ENCODE peak calls at places on chromosomes 16 and 17, in eight cellular contexts. P, R, A, Z, H, Y, F and U are unnamed samples.

GRCh38 chr16:28522792-28523191 is 16.0 kb downstream of the NUPR1 start:
- DNase-seq in P (no peak), R (no peak), A (no peak), Z (no peak), H (no peak), Y (no peak), F (no peak), U (no peak)

GRCh38 chr16:82456683-82457082 is 170.1 kb upstream of the CDH13 start:
- DNase-seq in P (peak), R (peak), A (peak), Z (no peak), H (peak), Y (peak), F (peak), U (peak)

GRCh38 chr16:87499189-87499486 is 6.3 kb upstream of the ZCCHC14 start:
- DNase-seq in P (no peak), R (no peak), A (no peak), Z (no peak), H (peak), Y (no peak), F (no peak), U (no peak)

GRCh38 chr16:85570213-85570734 is 42.8 kb upstream of the GSE1 start:
- DNase-seq in P (peak), R (no peak), A (no peak), Z (no peak), H (no peak), Y (no peak), F (no peak), U (no peak)

GRCh38 chr17:83061586-83061985 is 17.8 kb upstream of the METRNL start:
- DNase-seq in P (peak), R (no peak), A (no peak), Z (no peak), H (no peak), Y (no peak), F (no peak), U (no peak)

GRCh38 chr16:3938843-3939624 is 58.5 kb upstream of the CREBBP start:
- DNase-seq in P (peak), R (peak), A (peak), Z (peak), H (peak), Y (peak), F (peak), U (peak)

GRCh38 chr17:40331743-40332641 is 23.0 kb downstream of the RARA start:
- DNase-seq in P (peak), R (no peak), A (no peak), Z (no peak), H (peak), Y (no peak), F (peak), U (no peak)

GRCh38 chr16:16075463-16076399 is 126.3 kb downstream of the ABCC1 start:
- DNase-seq in P (peak), R (no peak), A (no peak), Z (no peak), H (no peak), Y (no peak), F (peak), U (no peak)

GRCh38 chr16:69709456-69710084 is 16.8 kb downstream of the NQO1 start:
- DNase-seq in P (no peak), R (no peak), A (peak), Z (no peak), H (peak), Y (peak), F (peak), U (no peak)

GRCh38 chr17:81328925-81329278 is 33.8 kb upstream of the SLC38A10 start:
- DNase-seq in P (no peak), R (no peak), A (no peak), Z (no peak), H (no peak), Y (no peak), F (no peak), U (no peak)

GRCh38 chr17:79304907-79305306 is 230.3 kb downstream of the ENGASE start:
- DNase-seq in P (no peak), R (no peak), A (no peak), Z (no peak), H (no peak), Y (no peak), F (no peak), U (peak)

GRCh38 chr16:77675464-77676324 is 46.6 kb upstream of the NUDT7 start:
- DNase-seq in P (peak), R (peak), A (peak), Z (peak), H (peak), Y (peak), F (peak), U (peak)

GRCh38 chr16:48231675-48232214 is 12.4 kb upstream of the LONP2 start:
- DNase-seq in P (peak), R (no peak), A (peak), Z (no peak), H (no peak), Y (no peak), F (peak), U (peak)

GRCh38 chr17:48555616-48556533 is 11.0 kb upstream of the HOXB2 start:
- DNase-seq in P (no peak), R (no peak), A (peak), Z (no peak), H (peak), Y (peak), F (peak), U (no peak)

GRCh38 chr17:77736721-77737120 is 221.8 kb upstream of the TNRC6C start:
- DNase-seq in P (no peak), R (no peak), A (no peak), Z (no peak), H (no peak), Y (peak), F (no peak), U (no peak)